ENCODE peak calls at places on chromosomes 12 and 14, in ten cellular contexts. One of them, this sample, is unnamed.

GRCh38 chr14:56592746-56593544 is 13.3 kb downstream of the TMEM260 start:
- DNase-seq in ELR: no peak
- DNase-seq in colonic mucosa: no peak
- DNase-seq in KBM-7: no peak
- DNase-seq in AG10803: no peak
- DNase-seq in CD8-positive, alpha-beta memory T cell: no peak
- DNase-seq in GF-D8: no peak
- DNase-seq in A549: no peak
- DNase-seq in NCI-H345: no peak
- DNase-seq in hippocampal formation: no peak
- DNase-seq in this sample: no peak

GRCh38 chr14:50943943-50944646 is at the start of gene PYGL:
- DNase-seq in GF-D8: peak
- DNase-seq in A549: peak
- DNase-seq in colonic mucosa: peak
- DNase-seq in hippocampal formation: no peak
- DNase-seq in ELR: peak
- DNase-seq in CD8-positive, alpha-beta memory T cell: no peak
- DNase-seq in KBM-7: peak
- DNase-seq in NCI-H345: peak
- DNase-seq in AG10803: peak
- DNase-seq in this sample: no peak

GRCh38 chr12:127964717-127965116 is 302.3 kb upstream of the TMEM132C start:
- DNase-seq in KBM-7: peak
- DNase-seq in CD8-positive, alpha-beta memory T cell: no peak
- DNase-seq in AG10803: peak
- DNase-seq in A549: peak
- DNase-seq in ELR: peak
- DNase-seq in hippocampal formation: no peak
- DNase-seq in NCI-H345: no peak
- DNase-seq in colonic mucosa: peak
- DNase-seq in GF-D8: no peak
- DNase-seq in this sample: no peak

GRCh38 chr14:101933209-101933608 is 31.2 kb upstream of the DYNC1H1 start:
- DNase-seq in A549: no peak
- DNase-seq in ELR: no peak
- DNase-seq in GF-D8: no peak
- DNase-seq in AG10803: no peak
- DNase-seq in KBM-7: no peak
- DNase-seq in CD8-positive, alpha-beta memory T cell: no peak
- DNase-seq in colonic mucosa: no peak
- DNase-seq in NCI-H345: no peak
- DNase-seq in hippocampal formation: no peak
- DNase-seq in this sample: no peak

GRCh38 chr14:26984318-26985177 is 386.7 kb upstream of the NOVA1 start:
- DNase-seq in colonic mucosa: peak
- DNase-seq in AG10803: peak
- DNase-seq in NCI-H345: peak
- DNase-seq in CD8-positive, alpha-beta memory T cell: no peak
- DNase-seq in A549: peak
- DNase-seq in hippocampal formation: peak
- DNase-seq in KBM-7: peak
- DNase-seq in ELR: peak
- DNase-seq in GF-D8: no peak
- DNase-seq in this sample: peak

GRCh38 chr14:106883218-106883692 is 1356.9 kb downstream of the TMEM121 start:
- DNase-seq in KBM-7: peak
- DNase-seq in A549: peak
- DNase-seq in CD8-positive, alpha-beta memory T cell: peak
- DNase-seq in colonic mucosa: no peak
- DNase-seq in NCI-H345: no peak
- DNase-seq in GF-D8: no peak
- DNase-seq in hippocampal formation: no peak
- DNase-seq in ELR: peak
- DNase-seq in AG10803: no peak
- DNase-seq in this sample: no peak

GRCh38 chr14:37595809-37596595 is 573 bp downstream of the TTC6 start:
- DNase-seq in hippocampal formation: no peak
- DNase-seq in GF-D8: peak
- DNase-seq in AG10803: no peak
- DNase-seq in ELR: peak
- DNase-seq in A549: peak
- DNase-seq in colonic mucosa: peak
- DNase-seq in NCI-H345: peak
- DNase-seq in CD8-positive, alpha-beta memory T cell: no peak
- DNase-seq in KBM-7: peak
- DNase-seq in this sample: no peak

GRCh38 chr14:59959663-59960062 is 39.7 kb downstream of the LRRC9 start:
- DNase-seq in GF-D8: no peak
- DNase-seq in colonic mucosa: no peak
- DNase-seq in NCI-H345: no peak
- DNase-seq in KBM-7: no peak
- DNase-seq in CD8-positive, alpha-beta memory T cell: no peak
- DNase-seq in ELR: no peak
- DNase-seq in A549: no peak
- DNase-seq in hippocampal formation: no peak
- DNase-seq in AG10803: no peak
- DNase-seq in this sample: no peak

GRCh38 chr12:80154261-80154660 is 54.9 kb downstream of the OTOGL start:
- DNase-seq in ELR: no peak
- DNase-seq in A549: peak
- DNase-seq in hippocampal formation: no peak
- DNase-seq in CD8-positive, alpha-beta memory T cell: no peak
- DNase-seq in AG10803: peak
- DNase-seq in colonic mucosa: no peak
- DNase-seq in GF-D8: no peak
- DNase-seq in KBM-7: no peak
- DNase-seq in NCI-H345: no peak
- DNase-seq in this sample: no peak

GRCh38 chr12:62260733-62261683 is 804 bp downstream of the USP15 start:
- DNase-seq in hippocampal formation: peak
- DNase-seq in colonic mucosa: peak
- DNase-seq in KBM-7: peak
- DNase-seq in A549: peak
- DNase-seq in ELR: peak
- DNase-seq in AG10803: peak
- DNase-seq in GF-D8: peak
- DNase-seq in CD8-positive, alpha-beta memory T cell: peak
- DNase-seq in NCI-H345: peak
- DNase-seq in this sample: peak

GRCh38 chr14:58656671-58657411 is 19.1 kb downstream of the DACT1 start:
- DNase-seq in A549: no peak
- DNase-seq in AG10803: no peak
- DNase-seq in hippocampal formation: no peak
- DNase-seq in NCI-H345: no peak
- DNase-seq in GF-D8: no peak
- DNase-seq in CD8-positive, alpha-beta memory T cell: no peak
- DNase-seq in ELR: no peak
- DNase-seq in KBM-7: no peak
- DNase-seq in colonic mucosa: no peak
- DNase-seq in this sample: no peak

GRCh38 chr12:29700761-29701481 is 82.8 kb downstream of the TMTC1 start:
- DNase-seq in colonic mucosa: no peak
- DNase-seq in KBM-7: no peak
- DNase-seq in ELR: no peak
- DNase-seq in NCI-H345: no peak
- DNase-seq in GF-D8: no peak
- DNase-seq in CD8-positive, alpha-beta memory T cell: no peak
- DNase-seq in AG10803: no peak
- DNase-seq in hippocampal formation: no peak
- DNase-seq in A549: no peak
- DNase-seq in this sample: no peak

GRCh38 chr12:27635349-27635972 is 60.8 kb upstream of the REP15 start:
- DNase-seq in ELR: peak
- DNase-seq in colonic mucosa: no peak
- DNase-seq in CD8-positive, alpha-beta memory T cell: no peak
- DNase-seq in GF-D8: no peak
- DNase-seq in A549: peak
- DNase-seq in KBM-7: peak
- DNase-seq in hippocampal formation: peak
- DNase-seq in NCI-H345: peak
- DNase-seq in AG10803: peak
- DNase-seq in this sample: no peak

GRCh38 chr12:22635812-22636211 is 10.8 kb downstream of the ETNK1 start:
- DNase-seq in KBM-7: no peak
- DNase-seq in AG10803: peak
- DNase-seq in A549: no peak
- DNase-seq in NCI-H345: no peak
- DNase-seq in hippocampal formation: no peak
- DNase-seq in ELR: no peak
- DNase-seq in colonic mucosa: no peak
- DNase-seq in GF-D8: no peak
- DNase-seq in CD8-positive, alpha-beta memory T cell: no peak
- DNase-seq in this sample: no peak

GRCh38 chr14:77498120-77498979 is at the start of gene ISM2:
- DNase-seq in AG10803: peak
- DNase-seq in ELR: peak
- DNase-seq in NCI-H345: peak
- DNase-seq in hippocampal formation: no peak
- DNase-seq in colonic mucosa: no peak
- DNase-seq in GF-D8: no peak
- DNase-seq in KBM-7: peak
- DNase-seq in CD8-positive, alpha-beta memory T cell: no peak
- DNase-seq in A549: peak
- DNase-seq in this sample: peak

GRCh38 chr12:110743571-110744093 is 941 bp upstream of the PPP1CC start:
- DNase-seq in NCI-H345: no peak
- DNase-seq in AG10803: no peak
- DNase-seq in ELR: peak
- DNase-seq in KBM-7: no peak
- DNase-seq in GF-D8: no peak
- DNase-seq in CD8-positive, alpha-beta memory T cell: no peak
- DNase-seq in hippocampal formation: no peak
- DNase-seq in A549: peak
- DNase-seq in colonic mucosa: peak
- DNase-seq in this sample: peak

GRCh38 chr14:93171366-93171765 is 13.3 kb downstream of the MOAP1 start:
- DNase-seq in A549: no peak
- DNase-seq in colonic mucosa: no peak
- DNase-seq in GF-D8: no peak
- DNase-seq in ELR: peak
- DNase-seq in hippocampal formation: no peak
- DNase-seq in AG10803: no peak
- DNase-seq in CD8-positive, alpha-beta memory T cell: no peak
- DNase-seq in KBM-7: no peak
- DNase-seq in NCI-H345: no peak
- DNase-seq in this sample: no peak

GRCh38 chr12:120048258-120048657 is 59.2 kb downstream of the BICDL1 start:
- DNase-seq in AG10803: no peak
- DNase-seq in CD8-positive, alpha-beta memory T cell: no peak
- DNase-seq in NCI-H345: no peak
- DNase-seq in colonic mucosa: no peak
- DNase-seq in KBM-7: no peak
- DNase-seq in ELR: no peak
- DNase-seq in GF-D8: no peak
- DNase-seq in hippocampal formation: no peak
- DNase-seq in A549: no peak
- DNase-seq in this sample: no peak

GRCh38 chr12:1918081-1918874 is at the start of gene CACNA2D4:
- DNase-seq in KBM-7: peak
- DNase-seq in ELR: no peak
- DNase-seq in NCI-H345: no peak
- DNase-seq in AG10803: no peak
- DNase-seq in A549: no peak
- DNase-seq in colonic mucosa: peak
- DNase-seq in GF-D8: peak
- DNase-seq in CD8-positive, alpha-beta memory T cell: no peak
- DNase-seq in hippocampal formation: no peak
- DNase-seq in this sample: no peak

GRCh38 chr12:13062669-13063068 is 18.5 kb downstream of the FAM234B start:
- DNase-seq in AG10803: no peak
- DNase-seq in NCI-H345: no peak
- DNase-seq in ELR: no peak
- DNase-seq in colonic mucosa: no peak
- DNase-seq in hippocampal formation: peak
- DNase-seq in A549: no peak
- DNase-seq in GF-D8: no peak
- DNase-seq in CD8-positive, alpha-beta memory T cell: no peak
- DNase-seq in KBM-7: no peak
- DNase-seq in this sample: peak

GRCh38 chr14:93081875-93082570 is 33.7 kb downstream of the ITPK1 start:
- DNase-seq in KBM-7: no peak
- DNase-seq in CD8-positive, alpha-beta memory T cell: peak
- DNase-seq in AG10803: no peak
- DNase-seq in A549: no peak
- DNase-seq in hippocampal formation: no peak
- DNase-seq in colonic mucosa: no peak
- DNase-seq in NCI-H345: no peak
- DNase-seq in ELR: no peak
- DNase-seq in GF-D8: no peak
- DNase-seq in this sample: no peak

GRCh38 chr14:61726772-61727658 is 31.7 kb downstream of the HIF1A start:
- DNase-seq in CD8-positive, alpha-beta memory T cell: no peak
- DNase-seq in ELR: no peak
- DNase-seq in NCI-H345: no peak
- DNase-seq in KBM-7: no peak
- DNase-seq in colonic mucosa: no peak
- DNase-seq in A549: no peak
- DNase-seq in GF-D8: no peak
- DNase-seq in AG10803: no peak
- DNase-seq in hippocampal formation: no peak
- DNase-seq in this sample: no peak

GRCh38 chr12:25591132-25591531 is 38.0 kb upstream of the LMNTD1 start:
- DNase-seq in colonic mucosa: no peak
- DNase-seq in A549: peak
- DNase-seq in CD8-positive, alpha-beta memory T cell: no peak
- DNase-seq in KBM-7: no peak
- DNase-seq in AG10803: no peak
- DNase-seq in NCI-H345: no peak
- DNase-seq in ELR: peak
- DNase-seq in GF-D8: no peak
- DNase-seq in hippocampal formation: no peak
- DNase-seq in this sample: no peak

GRCh38 chr12:3315201-3315661 is 175.8 kb upstream of the PRMT8 start:
- DNase-seq in CD8-positive, alpha-beta memory T cell: no peak
- DNase-seq in NCI-H345: peak
- DNase-seq in A549: no peak
- DNase-seq in KBM-7: no peak
- DNase-seq in ELR: peak
- DNase-seq in colonic mucosa: no peak
- DNase-seq in GF-D8: no peak
- DNase-seq in AG10803: peak
- DNase-seq in hippocampal formation: no peak
- DNase-seq in this sample: no peak

This sample was measured in anterior cingulate cortex.